ENCODE peak calls at places on chromosomes 5 and 9, in ten cellular contexts. I is CD4-positive, CD25-positive, alpha-beta regulatory T cell; B is nephron progenitor cell; E is fibroblast of mammary gland; C is fibroblast of pulmonary artery; U is GM04503; V is RWPE2; F is HepG2; A is left ventricle myocardium superior; P is GF-D8. O is an unnamed sample.

GRCh38 chr5:138962619-138963370 is 87.7 kb upstream of the LRRTM2 start:
- DNase-seq in I (no peak), B (no peak), E (no peak), C (no peak), U (no peak), V (no peak), F (no peak), A (no peak), P (no peak), O (no peak)

GRCh38 chr5:30209752-30210151 is 983.7 kb upstream of the CDH6 start:
- DNase-seq in I (no peak), B (no peak), E (no peak), C (no peak), U (no peak), V (no peak), F (no peak), A (no peak), P (no peak), O (no peak)

GRCh38 chr5:149938272-149938671 is 6.3 kb downstream of the PDE6A start:
- DNase-seq in I (no peak), B (no peak), E (peak; percentile 74), C (peak; percentile 76), U (no peak), V (peak; percentile 96), F (no peak), A (peak; percentile 87), P (no peak), O (no peak)

GRCh38 chr9:112489876-112490661 is 3.4 kb downstream of the KIAA1958 start:
- DNase-seq in I (no peak), B (no peak), E (no peak), C (no peak), U (no peak), V (no peak), F (peak; percentile 45), A (no peak), P (no peak), O (no peak)

GRCh38 chr5:152309926-152310450 is 95.1 kb downstream of the NMUR2 start:
- DNase-seq in I (no peak), B (no peak), E (no peak), C (no peak), U (no peak), V (no peak), F (no peak), A (no peak), P (no peak), O (no peak)

GRCh38 chr5:169641253-169641652 is 4.2 kb downstream of the DOCK2 start:
- DNase-seq in I (no peak), B (peak; percentile 42), E (peak; percentile 23), C (peak; percentile 54), U (no peak), V (no peak), F (no peak), A (no peak), P (no peak), O (no peak)

GRCh38 chr9:105205787-105206511 is 38.5 kb upstream of the SLC44A1 start:
- DNase-seq in I (no peak), B (no peak), E (peak; percentile 98), C (peak; percentile 96), U (peak; percentile 93), V (no peak), F (no peak), A (peak; percentile 48), P (no peak), O (no peak)

GRCh38 chr9:123044556-123044955 is 11.1 kb downstream of the GPR21 start:
- DNase-seq in I (no peak), B (no peak), E (peak; percentile 52), C (peak; percentile 74), U (peak; percentile 77), V (no peak), F (no peak), A (no peak), P (no peak), O (no peak)

GRCh38 chr9:93261281-93261680 is 77.3 kb downstream of the WNK2 start:
- DNase-seq in I (no peak), B (no peak), E (no peak), C (no peak), U (no peak), V (no peak), F (no peak), A (no peak), P (no peak), O (no peak)

GRCh38 chr9:98330831-98331230 is 75.4 kb upstream of the TBC1D2 start:
- DNase-seq in I (no peak), B (no peak), E (peak; percentile 98), C (peak; percentile 80), U (peak; percentile 89), V (no peak), F (no peak), A (no peak), P (no peak), O (no peak)

GRCh38 chr9:7974335-7975005 is 174.9 kb upstream of the DMAC1 start:
- DNase-seq in I (peak; percentile 76), B (no peak), E (no peak), C (no peak), U (no peak), V (no peak), F (no peak), A (no peak), P (peak; percentile 7), O (no peak)

GRCh38 chr9:121434946-121435345 is 64.7 kb downstream of the GGTA1 start:
- DNase-seq in I (no peak), B (no peak), E (peak; percentile 79), C (peak; percentile 53), U (no peak), V (no peak), F (no peak), A (no peak), P (no peak), O (no peak)

GRCh38 chr5:151476054-151476453 is 28.7 kb downstream of the SLC36A1 start:
- DNase-seq in I (no peak), B (no peak), E (no peak), C (no peak), U (no peak), V (no peak), F (no peak), A (no peak), P (no peak), O (no peak)

GRCh38 chr9:134053941-134054761 is 13.7 kb downstream of the BRD3 start:
- DNase-seq in I (no peak), B (no peak), E (no peak), C (no peak), U (no peak), V (peak; percentile 61), F (no peak), A (peak; percentile 29), P (no peak), O (no peak)

GRCh38 chr9:129640086-129640870 is 1.7 kb downstream of the ASB6 start:
- DNase-seq in I (no peak), B (no peak), E (peak; percentile 71), C (peak; percentile 52), U (no peak), V (no peak), F (no peak), A (no peak), P (no peak), O (no peak)

GRCh38 chr5:149268928-149269557 is 2.6 kb upstream of the AFAP1L1 start:
- DNase-seq in I (peak; percentile 54), B (no peak), E (peak; percentile 75), C (peak; percentile 77), U (no peak), V (no peak), F (peak; percentile 49), A (no peak), P (peak; percentile 31), O (peak; percentile 57)

GRCh38 chr5:35031276-35031675 is 16.5 kb downstream of the AGXT2 start:
- DNase-seq in I (no peak), B (no peak), E (peak; percentile 86), C (peak; percentile 31), U (no peak), V (no peak), F (no peak), A (no peak), P (no peak), O (no peak)

GRCh38 chr9:136955943-136956335 is 3.9 kb downstream of the LCN12 start:
- DNase-seq in I (no peak), B (no peak), E (no peak), C (no peak), U (no peak), V (no peak), F (no peak), A (peak; percentile 20), P (no peak), O (no peak)

GRCh38 chr9:99365233-99365980 is 143.3 kb downstream of the SEC61B start:
- DNase-seq in I (no peak), B (no peak), E (peak; percentile 32), C (peak; percentile 33), U (peak; percentile 47), V (no peak), F (no peak), A (no peak), P (no peak), O (no peak)

GRCh38 chr5:95823738-95824609 is 1.4 kb upstream of the GLRX start:
- DNase-seq in I (peak; percentile 92), B (no peak), E (peak; percentile 96), C (peak; percentile 96), U (peak; percentile 87), V (peak; percentile 86), F (peak; percentile 89), A (peak; percentile 69), P (peak; percentile 53), O (no peak)

GRCh38 chr9:129583308-129584038 is 37.4 kb downstream of the C9orf50 start:
- DNase-seq in I (no peak), B (no peak), E (no peak), C (peak; percentile 69), U (no peak), V (no peak), F (peak; percentile 75), A (no peak), P (no peak), O (no peak)

GRCh38 chr9:123460091-123460490 is 104.1 kb downstream of the CRB2 start:
- DNase-seq in I (no peak), B (no peak), E (no peak), C (no peak), U (peak; percentile 45), V (no peak), F (no peak), A (no peak), P (no peak), O (no peak)

GRCh38 chr5:58958701-58959100 is 375.8 kb downstream of the RAB3C start:
- DNase-seq in I (no peak), B (no peak), E (no peak), C (no peak), U (no peak), V (no peak), F (no peak), A (no peak), P (no peak), O (no peak)

GRCh38 chr9:33815781-33816180 is 1.2 kb upstream of the UBE2R2 start:
- DNase-seq in I (no peak), B (no peak), E (no peak), C (no peak), U (no peak), V (no peak), F (no peak), A (no peak), P (no peak), O (no peak)

GRCh38 chr5:40601198-40601868 is 78.4 kb upstream of the PTGER4 start:
- DNase-seq in I (peak; percentile 49), B (no peak), E (no peak), C (no peak), U (no peak), V (no peak), F (no peak), A (no peak), P (no peak), O (no peak)

GRCh38 chr9:82148849-82149544 is 160.4 kb downstream of the SPATA31D1 start:
- DNase-seq in I (no peak), B (no peak), E (peak; percentile 97), C (peak; percentile 53), U (peak; percentile 85), V (no peak), F (no peak), A (no peak), P (no peak), O (no peak)

GRCh38 chr5:90037646-90038045 is 371.9 kb downstream of the CETN3 start:
- DNase-seq in I (no peak), B (no peak), E (peak; percentile 25), C (peak; percentile 73), U (no peak), V (no peak), F (no peak), A (no peak), P (no peak), O (no peak)

GRCh38 chr5:111737716-111738115 is 19.3 kb downstream of the NREP start:
- DNase-seq in I (no peak), B (no peak), E (peak; percentile 75), C (peak; percentile 67), U (no peak), V (no peak), F (no peak), A (no peak), P (no peak), O (no peak)